ENCODE peak calls at places on chromosome 1, in six cellular contexts. M is stimulated activated CD8-positive, alpha-beta memory T cell treated with anti-CD3 and anti-CD28 coated beads, Interleukin-7, amount 100 ng/mL, for 1 hour; X is OCI-LY7; G is mucosa of descending colon; K is HT1080; H is EH. O is an unnamed sample.

GRCh38 chr1:186923434-186923833 is 94.7 kb downstream of the PLA2G4A start:
- DNase-seq in G (no peak), H (no peak), M (no peak), K (no peak), X (no peak), O (no peak)

GRCh38 chr1:177969109-177969508 is 749 bp downstream of the SEC16B start:
- DNase-seq in M (no peak), X (no peak), G (no peak), K (no peak), H (no peak), O (no peak)

GRCh38 chr1:199403421-199404116 is 623.9 kb upstream of the NR5A2 start:
- DNase-seq in M (no peak), K (no peak), G (no peak), H (peak), X (no peak), O (no peak)

GRCh38 chr1:38127432-38127831 is 80.8 kb upstream of the POU3F1 start:
- DNase-seq in G (no peak), M (no peak), K (no peak), H (peak), X (no peak), O (no peak)

GRCh38 chr1:198147216-198147615 is 9.6 kb upstream of the NEK7 start:
- DNase-seq in X (no peak), M (no peak), H (no peak), K (no peak), G (no peak), O (no peak)

GRCh38 chr1:220255204-220255603 is 17.0 kb downstream of the RAB3GAP2 start:
- DNase-seq in H (no peak), K (no peak), X (no peak), M (no peak), G (no peak), O (no peak)

GRCh38 chr1:86499987-86500593 is 31.4 kb downstream of the CLCA1 start:
- DNase-seq in X (peak), K (no peak), G (no peak), H (peak), M (no peak), O (no peak)

GRCh38 chr1:178723541-178723940 is 1.5 kb upstream of the RALGPS2 start:
- DNase-seq in M (no peak), X (no peak), H (peak), K (no peak), G (no peak), O (no peak)

GRCh38 chr1:67530071-67530470 is 99.9 kb upstream of the SERBP1 start:
- DNase-seq in G (no peak), X (no peak), H (no peak), M (no peak), K (no peak), O (no peak)

GRCh38 chr1:28518745-28519341 is 13.0 kb downstream of the RCC1 start:
- DNase-seq in M (no peak), K (peak), X (peak), H (peak), G (no peak), O (no peak)

GRCh38 chr1:183287191-183287675 is 101.2 kb downstream of the LAMC2 start:
- DNase-seq in K (no peak), H (no peak), G (no peak), X (no peak), M (no peak), O (no peak)

GRCh38 chr1:176206006-176206960 is 803 bp downstream of the COP1 start:
- DNase-seq in M (peak), K (peak), G (peak), X (peak), H (peak), O (peak)

GRCh38 chr1:23728997-23729390 is 14.3 kb upstream of the ELOA start:
- DNase-seq in K (no peak), X (no peak), H (no peak), G (no peak), M (no peak), O (no peak)

GRCh38 chr1:155729031-155729898 is 40.4 kb downstream of the DAP3 start:
- DNase-seq in H (peak), X (peak), G (no peak), M (peak), K (peak), O (peak)

GRCh38 chr1:3774503-3775247 is 2.1 kb downstream of the SMIM1 start:
- DNase-seq in M (no peak), K (no peak), H (peak), X (no peak), G (no peak), O (no peak)

GRCh38 chr1:228017356-228018124 is 10.7 kb downstream of the WNT3A start:
- DNase-seq in M (no peak), H (no peak), K (no peak), G (no peak), X (no peak), O (no peak)

GRCh38 chr1:184376359-184376758 is 10.5 kb upstream of the C1orf21 start:
- DNase-seq in H (peak), X (no peak), G (no peak), M (no peak), K (no peak), O (no peak)

GRCh38 chr1:97396463-97396862 is 524.4 kb downstream of the DPYD start:
- DNase-seq in H (peak), K (peak), X (no peak), G (no peak), M (no peak), O (no peak)

GRCh38 chr1:107480548-107480947 is 339.7 kb downstream of the NTNG1 start:
- DNase-seq in X (peak), K (no peak), H (no peak), M (no peak), G (peak), O (no peak)

GRCh38 chr1:208270679-208271111 is 26.5 kb upstream of the PLXNA2 start:
- DNase-seq in H (peak), X (no peak), M (no peak), K (no peak), G (no peak), O (no peak)

GRCh38 chr1:18144921-18145699 is 37.5 kb downstream of the IGSF21 start:
- DNase-seq in K (no peak), M (no peak), H (peak), G (peak), X (no peak), O (no peak)

GRCh38 chr1:186066411-186066810 is 308.6 kb downstream of the TPR start:
- DNase-seq in G (no peak), X (no peak), K (no peak), M (no peak), H (no peak), O (no peak)

GRCh38 chr1:224433671-224434446 is 738 bp downstream of the WDR26 start:
- DNase-seq in X (peak), K (no peak), H (peak), M (peak), G (peak), O (peak)

GRCh38 chr1:210850556-210850955 is 283.4 kb downstream of the KCNH1 start:
- DNase-seq in M (no peak), X (no peak), H (no peak), K (peak), G (no peak), O (no peak)

GRCh38 chr1:242005866-242006565 is 7.1 kb upstream of the MAP1LC3C start:
- DNase-seq in X (no peak), H (peak), M (no peak), K (peak), G (no peak), O (no peak)

GRCh38 chr1:172629170-172629569 is 29.7 kb upstream of the FASLG start:
- DNase-seq in H (no peak), K (no peak), G (no peak), M (no peak), X (no peak), O (no peak)

GRCh38 chr1:118247593-118247992 is 62.6 kb upstream of the SPAG17 start:
- DNase-seq in H (peak), G (no peak), X (peak), K (peak), M (no peak), O (no peak)

GRCh38 chr1:204493145-204493881 is 1.3 kb downstream of the PIK3C2B start:
- DNase-seq in K (peak), H (peak), M (no peak), X (peak), G (peak), O (peak)

GRCh38 chr1:17167783-17168479 is 37.0 kb upstream of the PADI1 start:
- DNase-seq in G (no peak), M (no peak), H (peak), X (no peak), K (peak), O (no peak)

GRCh38 chr1:232317336-232317735 is 312.6 kb downstream of the SIPA1L2 start:
- DNase-seq in H (no peak), K (no peak), M (no peak), X (no peak), G (no peak), O (no peak)

GRCh38 chr1:197327776-197328364 is 59.8 kb downstream of the CRB1 start:
- DNase-seq in H (peak), G (no peak), M (no peak), K (peak), X (peak), O (no peak)

GRCh38 chr1:117336087-117336817 is 31.0 kb upstream of the MAN1A2 start:
- DNase-seq in X (no peak), M (no peak), G (no peak), K (peak), H (no peak), O (no peak)

O was measured in mesothelial cell of epicardium.